ENCODE peak calls at places on chromosomes 6 and 20, in four cellular contexts. W, Y, P and K are unnamed samples.

GRCh38 chr20:7627734-7628663 is 312.3 kb downstream of the HAO1 start:
- DNase-seq in W (no peak), Y (no peak), P (no peak), K (no peak)

GRCh38 chr20:57383447-57384347 is 7.5 kb upstream of the RBM38 start:
- DNase-seq in W (no peak), Y (no peak), P (no peak), K (no peak)

GRCh38 chr6:108771421-108771820 is 76.8 kb upstream of the ARMC2 start:
- DNase-seq in W (no peak), Y (no peak), P (no peak), K (no peak)

GRCh38 chr6:10413850-10414765 is 766 bp downstream of the TFAP2A start:
- DNase-seq in W (no peak), Y (peak), P (no peak), K (peak)

GRCh38 chr6:34247481-34248197 is 1.2 kb downstream of the SMIM29 start:
- DNase-seq in W (no peak), Y (peak), P (no peak), K (no peak)

GRCh38 chr6:147699637-147700036 is 191.1 kb downstream of the SAMD5 start:
- DNase-seq in W (peak), Y (no peak), P (no peak), K (no peak)

GRCh38 chr6:27312146-27312949 is at the start of gene POM121L2:
- DNase-seq in W (peak), Y (peak), P (no peak), K (peak)

GRCh38 chr20:33909331-33909921 is 84.3 kb upstream of the RALY start:
- DNase-seq in W (peak), Y (peak), P (no peak), K (peak)

GRCh38 chr20:34946661-34947060 is 8.9 kb downstream of the GSS start:
- DNase-seq in W (peak), Y (no peak), P (no peak), K (no peak)

GRCh38 chr6:152897807-152898399 is 84.9 kb downstream of the FBXO5 start:
- DNase-seq in W (peak), Y (peak), P (peak), K (peak)

GRCh38 chr6:21595951-21596378 is 2.4 kb downstream of the SOX4 start:
- DNase-seq in W (no peak), Y (peak), P (no peak), K (no peak)

GRCh38 chr6:52155791-52156576 is 30.2 kb upstream of the IL17A start:
- DNase-seq in W (no peak), Y (peak), P (peak), K (no peak)

GRCh38 chr6:32852844-32853540 is 512 bp downstream of the TAP1 start:
- DNase-seq in W (peak), Y (peak), P (no peak), K (peak)

GRCh38 chr6:22636450-22636849 is 67.1 kb downstream of the HDGFL1 start:
- DNase-seq in W (peak), Y (no peak), P (no peak), K (no peak)

GRCh38 chr6:107264357-107264831 is 149.1 kb upstream of the BEND3 start:
- DNase-seq in W (peak), Y (no peak), P (no peak), K (no peak)

GRCh38 chr6:37175332-37176267 is 5.6 kb downstream of the PIM1 start:
- DNase-seq in W (no peak), Y (no peak), P (no peak), K (peak)

GRCh38 chr20:4195499-4195898 is 180.1 kb upstream of the RNF24 start:
- DNase-seq in W (peak), Y (peak), P (peak), K (no peak)

GRCh38 chr6:136284909-136285308 is 4.7 kb downstream of the BCLAF1 start:
- DNase-seq in W (peak), Y (peak), P (no peak), K (peak)

GRCh38 chr6:43718387-43719105 is 31.0 kb upstream of the MRPS18A start:
- DNase-seq in W (no peak), Y (no peak), P (no peak), K (no peak)

GRCh38 chr6:25053875-25054371 is 118.2 kb upstream of the RIPOR2 start:
- DNase-seq in W (peak), Y (peak), P (no peak), K (no peak)

GRCh38 chr20:62235001-62235776 is 3.1 kb upstream of the OSBPL2 start:
- DNase-seq in W (no peak), Y (no peak), P (no peak), K (no peak)

GRCh38 chr20:381581-382290 is 1.2 kb downstream of the TRIB3 start:
- DNase-seq in W (peak), Y (peak), P (no peak), K (peak)

GRCh38 chr6:42118162-42119001 is 24.0 kb downstream of the C6orf132 start:
- DNase-seq in W (no peak), Y (no peak), P (no peak), K (no peak)

GRCh38 chr6:158517581-158517980 is 42.3 kb upstream of the TMEM181 start:
- DNase-seq in W (no peak), Y (no peak), P (no peak), K (peak)

GRCh38 chr6:163563303-163563702 is 148.8 kb downstream of the QKI start:
- DNase-seq in W (no peak), Y (no peak), P (no peak), K (no peak)

GRCh38 chr20:24131684-24132083 is 143.1 kb upstream of the GGTLC1 start:
- DNase-seq in W (no peak), Y (no peak), P (no peak), K (no peak)

GRCh38 chr6:43260791-43261190 is 17.5 kb downstream of the TTBK1 start:
- DNase-seq in W (no peak), Y (no peak), P (no peak), K (no peak)

GRCh38 chr20:46978871-46979536 is 84.4 kb downstream of the EYA2 start:
- DNase-seq in W (no peak), Y (no peak), P (no peak), K (no peak)

GRCh38 chr6:144153260-144153659 is 2.9 kb downstream of the STX11 start:
- DNase-seq in W (no peak), Y (no peak), P (no peak), K (peak)

GRCh38 chr6:81694855-81695254 is 57.6 kb downstream of the TENT5A start:
- DNase-seq in W (no peak), Y (no peak), P (no peak), K (no peak)

GRCh38 chr6:121770943-121771342 is 335.5 kb downstream of the GJA1 start:
- DNase-seq in W (peak), Y (no peak), P (no peak), K (no peak)

GRCh38 chr6:44494011-44494501 is 106.5 kb downstream of the CDC5L start:
- DNase-seq in W (peak), Y (peak), P (no peak), K (peak)

GRCh38 chr6:24183584-24183983 is 57.6 kb downstream of the NRSN1 start:
- DNase-seq in W (no peak), Y (peak), P (no peak), K (no peak)

GRCh38 chr6:29005183-29005885 is at the start of gene ZNF311:
- DNase-seq in W (peak), Y (peak), P (no peak), K (peak)

GRCh38 chr6:72832271-72832670 is 210.4 kb downstream of the KCNQ5 start:
- DNase-seq in W (no peak), Y (no peak), P (no peak), K (no peak)
- H2BK5ac ChIP-seq in W (no peak), Y (no peak), P (no peak), K (no peak)

DNA sequence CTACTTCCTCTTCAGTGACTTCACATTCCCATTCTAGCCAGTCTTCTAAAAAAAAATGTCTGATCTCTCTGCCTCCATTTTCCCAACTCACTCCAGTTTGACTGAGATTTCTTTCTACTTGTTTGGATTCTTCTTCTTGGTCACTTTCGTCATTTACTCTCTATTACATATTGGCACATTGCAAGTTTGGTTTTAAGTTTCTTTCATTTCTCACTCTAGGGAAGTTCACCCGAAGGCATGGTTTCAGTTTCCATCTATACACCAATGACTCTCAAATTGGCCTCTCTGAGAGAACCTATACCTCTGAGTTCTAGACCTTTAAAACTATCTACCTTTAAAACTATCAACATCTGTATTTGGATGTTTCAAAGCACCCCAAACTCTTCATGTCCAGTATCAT is 51.3 kb downstream of the CD109 start:
- DNase-seq in W (no peak), Y (no peak), P (no peak), K (no peak)
- H3K4me3 ChIP-seq in W (no peak), Y (no peak), P (no peak), K (no peak)

DNA sequence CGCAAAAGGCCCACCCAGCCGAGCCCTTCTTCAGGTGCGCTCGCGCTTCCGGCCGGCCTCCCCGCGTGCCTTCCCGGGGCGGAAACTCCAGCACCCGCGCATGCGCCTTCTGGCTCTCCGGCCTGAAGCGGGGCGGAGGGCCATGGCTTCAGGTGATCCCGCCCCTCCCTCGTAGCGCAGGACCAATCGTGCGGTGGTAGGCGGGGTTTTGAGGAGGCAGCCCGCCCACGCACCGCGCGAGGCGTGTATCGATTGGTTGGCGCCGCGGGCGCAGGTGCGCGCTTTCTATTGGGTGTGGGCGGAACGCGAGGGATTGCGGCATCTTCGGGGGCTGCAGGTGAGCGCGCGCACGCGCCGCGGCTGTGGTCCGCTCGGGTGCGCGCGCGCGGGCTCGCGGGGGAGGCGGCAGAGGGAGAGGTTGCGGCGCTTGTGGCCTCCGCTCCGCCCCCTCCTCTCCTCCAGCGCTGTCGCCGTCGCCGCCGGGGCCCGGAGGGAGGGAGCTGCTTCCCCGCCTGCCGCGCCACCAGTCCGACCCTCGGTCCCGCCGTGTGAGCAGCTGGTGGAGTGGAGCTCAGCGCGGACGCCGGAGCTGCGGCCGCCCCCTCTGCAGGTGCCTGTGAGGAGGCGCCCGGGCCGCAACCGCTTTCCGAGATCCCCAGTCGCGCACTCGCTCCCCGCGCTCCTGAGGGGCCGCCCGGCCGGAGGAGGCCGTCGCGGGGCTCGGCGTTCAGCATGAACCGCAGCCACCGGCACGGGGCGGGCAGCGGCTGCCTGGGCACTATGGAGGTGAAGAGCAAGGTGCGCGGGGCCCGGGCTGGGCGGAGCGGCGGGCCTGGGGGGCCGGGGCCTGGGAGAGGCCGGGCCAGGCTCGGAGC is at the start of gene PARD6B:
- DNase-seq in W (peak), Y (peak), P (peak), K (peak)
- H3K23ac ChIP-seq in W (peak), Y (peak), P (no peak), K (no peak)

GRCh38 chr6:169233181-169233580 is 20.5 kb downstream of the THBS2 start:
- DNase-seq in W (no peak), Y (no peak), P (no peak), K (no peak)

GRCh38 chr6:169232507-169232931 is 21.1 kb downstream of the THBS2 start:
- DNase-seq in W (no peak), Y (no peak), P (no peak), K (no peak)

GRCh38 chr6:169230923-169231789 is 22.5 kb downstream of the THBS2 start:
- DNase-seq in W (no peak), Y (no peak), P (no peak), K (no peak)

GRCh38 chr6:169230322-169230665 is 23.4 kb downstream of the THBS2 start:
- DNase-seq in W (no peak), Y (no peak), P (no peak), K (no peak)

GRCh38 chr6:169231790-169232506 is 21.7 kb downstream of the THBS2 start:
- DNase-seq in W (no peak), Y (no peak), P (no peak), K (no peak)
- H2BK5ac ChIP-seq in W (no peak), Y (no peak), P (no peak), K (no peak)

DNA sequence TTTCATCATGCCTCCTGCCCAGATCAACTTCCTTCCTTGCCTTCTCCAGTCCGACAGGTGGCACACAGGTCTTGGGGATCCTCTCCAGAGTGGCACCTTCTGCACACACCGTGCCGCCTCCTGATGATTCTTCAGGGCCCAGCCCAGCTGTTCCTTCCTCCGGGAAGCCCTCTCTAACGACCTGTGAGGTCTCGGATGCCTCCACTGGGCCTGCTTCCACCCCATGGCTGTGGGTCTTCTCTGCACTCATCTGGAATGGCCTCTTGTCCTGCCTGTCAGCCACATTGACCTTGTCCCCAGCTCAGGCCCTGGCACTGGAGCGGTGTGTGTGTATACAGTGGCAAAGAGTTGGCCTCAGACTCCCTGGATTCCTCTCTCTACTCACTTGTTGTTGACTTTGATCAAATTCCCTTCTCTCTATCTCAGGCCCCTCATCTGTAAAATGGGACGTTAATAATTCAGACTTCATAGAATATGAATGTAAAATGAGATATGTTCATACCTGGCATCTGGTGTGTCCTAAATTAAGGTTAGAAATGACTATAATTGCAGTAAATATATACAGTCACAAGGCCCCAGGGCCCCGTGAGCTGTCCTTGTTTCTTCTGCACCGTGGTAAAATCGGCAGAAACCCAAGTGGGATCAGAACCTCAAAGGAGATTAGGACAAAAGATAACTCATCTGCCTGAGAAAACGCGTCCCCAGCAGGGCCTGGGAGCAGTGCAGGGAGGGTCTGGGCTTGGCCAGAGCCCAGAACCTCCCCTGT is 1.5 kb downstream of the FAM210B start:
- DNase-seq in W (no peak), Y (no peak), P (no peak), K (no peak)
- H3K4me3 ChIP-seq in W (peak), Y (no peak), P (no peak), K (peak)

DNA sequence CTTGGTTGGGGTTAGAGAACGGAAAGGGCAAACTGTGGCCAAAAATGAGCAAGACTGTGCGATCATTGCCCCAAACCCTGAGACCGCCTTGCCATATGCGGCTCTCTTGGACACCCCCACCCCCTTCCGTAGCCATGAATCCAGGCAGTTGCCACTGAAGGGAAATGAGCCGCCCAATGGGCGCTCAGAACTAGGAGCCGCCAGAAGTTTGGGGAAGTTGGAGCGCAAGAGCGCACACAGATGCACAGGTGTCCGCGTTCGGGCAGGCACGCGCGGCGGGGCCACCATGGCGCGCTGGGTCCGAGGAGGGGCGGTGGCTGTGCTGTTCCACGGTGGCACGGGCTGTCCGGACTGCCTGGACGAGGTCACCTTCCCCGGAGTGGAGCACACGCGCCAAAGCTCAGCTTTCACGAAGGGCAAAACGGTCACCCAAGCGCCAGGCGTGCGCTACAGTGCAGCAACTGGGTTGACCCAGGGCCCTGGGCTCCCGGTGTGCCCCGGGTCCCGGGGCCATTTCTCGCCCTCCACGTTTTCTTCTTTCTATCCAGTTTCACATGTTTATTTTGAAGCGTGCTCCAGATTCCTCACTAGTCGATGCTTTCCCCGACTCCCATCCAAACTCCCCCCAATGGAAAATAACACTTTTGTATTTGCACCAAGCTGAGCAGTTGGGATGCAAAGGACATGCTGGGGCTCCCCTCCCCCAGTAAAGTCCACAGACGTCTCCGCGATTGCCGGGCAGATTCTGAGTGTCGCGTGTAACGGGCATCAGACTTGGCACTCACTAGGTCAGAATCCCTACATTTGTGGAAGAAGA is 903 bp upstream of the PDE10A start:
- DNase-seq in W (no peak), Y (peak), P (no peak), K (peak)
- H3K23ac ChIP-seq in W (peak), Y (no peak), P (no peak), K (no peak)